ENCODE peak calls at places on chromosome 6, in ten cellular contexts. T, R, Q, W, E, S, N, V, B and Z are unnamed samples.

GRCh38 chr6:11969092-11969491 is 43.0 kb upstream of the HIVEP1 start:
- DNase-seq in V (no peak), W (no peak), N (no peak), R (no peak), E (no peak), Q (no peak), B (no peak), T (no peak), S (no peak), Z (no peak)

GRCh38 chr6:47655719-47656595 is 42.4 kb upstream of the ADGRF4 start:
- DNase-seq in S (no peak), Q (peak), W (no peak), N (no peak), E (peak), V (no peak), T (no peak), R (no peak), B (no peak), Z (peak)

GRCh38 chr6:39819226-39819625 is 27.1 kb downstream of the DAAM2 start:
- DNase-seq in E (no peak), W (no peak), R (no peak), V (no peak), N (no peak), B (no peak), Q (no peak), S (no peak), T (no peak), Z (no peak)

GRCh38 chr6:143197377-143197776 is 136.7 kb downstream of the AIG1 start:
- DNase-seq in Q (no peak), T (no peak), W (no peak), E (no peak), R (no peak), V (no peak), N (no peak), S (no peak), B (no peak), Z (no peak)

GRCh38 chr6:132713355-132714134 is at the start of gene VNN1:
- DNase-seq in W (peak), V (no peak), R (no peak), B (no peak), T (no peak), S (no peak), Q (no peak), N (no peak), E (no peak), Z (no peak)

GRCh38 chr6:145468534-145468933 is 266.8 kb downstream of the EPM2A start:
- DNase-seq in B (no peak), W (no peak), T (no peak), R (no peak), E (no peak), Q (no peak), V (no peak), N (no peak), S (no peak), Z (no peak)

GRCh38 chr6:7881765-7882500 is 28.7 kb downstream of the TXNDC5 start:
- DNase-seq in W (no peak), R (no peak), V (no peak), B (no peak), E (no peak), T (no peak), N (no peak), S (no peak), Q (no peak), Z (no peak)

GRCh38 chr6:166007349-166008263 is 160.0 kb downstream of the TBXT start:
- DNase-seq in R (no peak), V (no peak), N (peak), T (peak), W (no peak), Q (no peak), E (no peak), S (no peak), B (peak), Z (no peak)

GRCh38 chr6:111215134-111215533 is 127.8 kb downstream of the SLC16A10 start:
- DNase-seq in S (no peak), T (no peak), W (no peak), B (no peak), N (no peak), R (no peak), Q (no peak), E (no peak), V (no peak), Z (no peak)

GRCh38 chr6:77136086-77136485 is 327.2 kb downstream of the HTR1B start:
- DNase-seq in N (no peak), R (no peak), B (no peak), W (no peak), Q (no peak), E (no peak), S (no peak), V (no peak), T (no peak), Z (no peak)

GRCh38 chr6:31901953-31902643 is at the start of gene ZBTB12:
- DNase-seq in T (peak), B (peak), Q (peak), W (peak), S (peak), R (peak), N (peak), V (peak), E (peak), Z (peak)

GRCh38 chr6:149012040-149012545 is 265.3 kb downstream of the UST start:
- DNase-seq in N (no peak), W (no peak), V (no peak), T (no peak), S (no peak), R (no peak), B (no peak), E (no peak), Q (no peak), Z (no peak)

GRCh38 chr6:153831350-153832078 is 207.5 kb upstream of the OPRM1 start:
- DNase-seq in E (no peak), W (no peak), V (no peak), R (no peak), N (no peak), S (no peak), B (no peak), T (no peak), Q (no peak), Z (no peak)

GRCh38 chr6:85041376-85041775 is 277.0 kb upstream of the TBX18 start:
- DNase-seq in B (no peak), V (peak), S (no peak), R (no peak), Q (no peak), T (no peak), E (no peak), N (no peak), W (no peak), Z (no peak)

GRCh38 chr6:162750776-162751175 is 23.0 kb downstream of the PACRG start:
- DNase-seq in R (no peak), V (no peak), N (no peak), T (no peak), W (no peak), E (no peak), Q (no peak), B (no peak), S (no peak), Z (no peak)

GRCh38 chr6:39005774-39006173 is 42.8 kb upstream of the GLP1R start:
- DNase-seq in N (peak), W (no peak), T (no peak), Q (no peak), S (no peak), E (no peak), B (peak), V (no peak), R (no peak), Z (no peak)

GRCh38 chr6:25205629-25206028 is 73.5 kb upstream of the CARMIL1 start:
- DNase-seq in S (no peak), R (no peak), Q (no peak), B (no peak), V (no peak), T (no peak), E (no peak), W (no peak), N (no peak), Z (no peak)

GRCh38 chr6:3277251-3277650 is 18.5 kb downstream of the PSMG4 start:
- DNase-seq in Q (no peak), R (no peak), V (no peak), B (no peak), E (no peak), T (no peak), W (no peak), S (no peak), N (no peak), Z (no peak)

GRCh38 chr6:21281366-21281765 is 312.2 kb upstream of the SOX4 start:
- DNase-seq in N (no peak), B (no peak), S (no peak), E (no peak), R (no peak), W (no peak), Q (no peak), V (no peak), T (no peak), Z (no peak)

GRCh38 chr6:3484240-3484639 is 27.4 kb upstream of the SLC22A23 start:
- DNase-seq in V (no peak), N (no peak), Q (no peak), E (no peak), T (no peak), B (no peak), W (no peak), S (no peak), R (no peak), Z (no peak)

GRCh38 chr6:111361648-111362047 is 121.4 kb downstream of the REV3L start:
- DNase-seq in B (no peak), S (peak), R (no peak), N (no peak), Q (no peak), T (peak), W (peak), V (no peak), E (peak), Z (no peak)

GRCh38 chr6:55963301-55963700 is 87.9 kb upstream of the BMP5 start:
- DNase-seq in E (peak), Q (no peak), S (no peak), N (no peak), W (no peak), V (no peak), R (no peak), B (no peak), T (no peak), Z (no peak)

GRCh38 chr6:55199239-55199638 is 24.9 kb downstream of the HCRTR2 start:
- DNase-seq in S (no peak), E (no peak), W (no peak), N (no peak), B (no peak), R (no peak), Q (no peak), T (no peak), V (no peak), Z (no peak)

GRCh38 chr6:122730775-122731386 is 48.6 kb upstream of the FABP7 start:
- DNase-seq in B (peak), Q (no peak), E (no peak), N (no peak), S (no peak), R (no peak), T (peak), V (no peak), W (peak), Z (no peak)

GRCh38 chr6:232896-233640 is 59.2 kb upstream of the DUSP22 start:
- DNase-seq in E (no peak), T (no peak), S (no peak), B (no peak), W (no peak), R (no peak), Q (no peak), N (no peak), V (no peak), Z (no peak)

GRCh38 chr6:35140991-35141720 is at the start of gene TCP11:
- DNase-seq in E (peak), T (peak), S (no peak), Q (peak), V (peak), B (no peak), W (no peak), R (peak), N (no peak), Z (peak)

GRCh38 chr6:41342241-41342640 is 6.8 kb downstream of the NCR2 start:
- DNase-seq in S (no peak), V (no peak), B (no peak), Q (no peak), N (no peak), T (no peak), W (no peak), E (no peak), R (no peak), Z (no peak)

GRCh38 chr6:98844244-98845161 is 10.1 kb downstream of the POU3F2 start:
- DNase-seq in V (no peak), E (no peak), W (no peak), S (peak), N (no peak), Q (no peak), T (peak), B (no peak), R (no peak), Z (no peak)

GRCh38 chr6:56887086-56887485 is 67.8 kb upstream of the BEND6 start:
- DNase-seq in S (no peak), B (no peak), E (no peak), W (no peak), Q (no peak), N (no peak), T (no peak), R (no peak), V (no peak), Z (no peak)

GRCh38 chr6:56450882-56451739 is 191.6 kb downstream of the DST start:
- DNase-seq in E (no peak), N (no peak), W (peak), T (no peak), Q (no peak), S (no peak), B (no peak), R (no peak), V (no peak), Z (no peak)

GRCh38 chr6:107827541-107827940 is 3.4 kb upstream of the SCML4 start:
- DNase-seq in B (no peak), Q (no peak), T (no peak), E (no peak), V (no peak), S (no peak), N (no peak), W (no peak), R (no peak), Z (no peak)

GRCh38 chr6:156776841-156777576 is at the start of gene ARID1B:
- DNase-seq in V (peak), S (peak), Q (peak), T (peak), E (peak), R (peak), W (peak), B (peak), N (no peak), Z (peak)

GRCh38 chr6:42344756-42345155 is 107.0 kb downstream of the TRERF1 start:
- DNase-seq in B (no peak), V (no peak), E (no peak), N (no peak), S (no peak), T (no peak), W (no peak), R (no peak), Q (no peak), Z (no peak)

GRCh38 chr6:24632573-24632972 is 13.4 kb downstream of the KIAA0319 start:
- DNase-seq in R (no peak), N (no peak), B (no peak), Q (no peak), W (no peak), V (no peak), E (no peak), T (no peak), S (no peak), Z (no peak)